ENCODE peak calls at places on chromosomes 11 and 22, in five cellular contexts. E, C, J, Y and Q are unnamed samples.

GRCh38 chr11:28139848-28140415 is 31.7 kb downstream of the METTL15 start:
- DNase-seq in C (no peak), Y (no peak), J (no peak), E (no peak), Q (no peak)

GRCh38 chr11:105838668-105839403 is 183.2 kb downstream of the MSANTD4 start:
- DNase-seq in J (no peak), E (no peak), C (no peak), Y (no peak), Q (no peak)

GRCh38 chr11:119975561-119976152 is 162.3 kb downstream of the TRIM29 start:
- DNase-seq in J (peak; percentile 16), Y (no peak), C (no peak), E (no peak), Q (no peak)

GRCh38 chr22:30420401-30421178 is 5.0 kb upstream of the MTFP1 start:
- DNase-seq in C (no peak), E (no peak), J (no peak), Y (no peak), Q (no peak)

GRCh38 chr11:116742104-116742503 is 30.7 kb downstream of the BUD13 start:
- DNase-seq in E (no peak), J (no peak), C (no peak), Y (no peak), Q (no peak)

GRCh38 chr11:116853461-116854073 is 16.1 kb upstream of the APOA1 start:
- DNase-seq in Y (peak; percentile 53), J (no peak), C (no peak), E (no peak), Q (peak; percentile 73)

GRCh38 chr22:45211435-45211834 is 29.3 kb downstream of the KIAA0930 start:
- DNase-seq in J (no peak), C (no peak), Y (no peak), E (no peak), Q (no peak)

GRCh38 chr11:117144477-117145392 is 648 bp downstream of the PAFAH1B2 start:
- DNase-seq in E (peak; percentile 53), C (peak; percentile 3), J (peak; percentile 78), Y (peak; percentile 57), Q (peak; percentile 39)

GRCh38 chr11:107957109-107957588 is 28.9 kb downstream of the RAB39A start:
- DNase-seq in C (no peak), E (no peak), J (no peak), Y (no peak), Q (no peak)

GRCh38 chr22:48722661-48723060 is 1105.0 kb downstream of the BRD1 start:
- DNase-seq in E (no peak), C (no peak), Y (no peak), J (no peak), Q (no peak)

GRCh38 chr11:127052420-127052819 is 51.9 kb upstream of the KIRREL3 start:
- DNase-seq in E (no peak), J (no peak), Y (no peak), C (no peak), Q (no peak)

GRCh38 chr11:4991066-4991465 is 3.6 kb upstream of the OR51L1 start:
- DNase-seq in J (no peak), C (no peak), E (no peak), Y (no peak), Q (no peak)

GRCh38 chr11:13315517-13316432 is 38.2 kb downstream of the BMAL1 start:
- DNase-seq in Y (no peak), J (no peak), E (no peak), C (no peak), Q (no peak)

GRCh38 chr11:47270331-47271271 is 668 bp downstream of the MADD start:
- DNase-seq in Y (no peak), E (no peak), C (no peak), J (peak; percentile 35), Q (peak; percentile 37)

GRCh38 chr22:27115816-27116256 is 458.4 kb downstream of the MIAT start:
- DNase-seq in E (no peak), Y (peak; percentile 52), C (no peak), J (no peak), Q (no peak)

GRCh38 chr22:27438271-27438980 is 363.1 kb downstream of the MN1 start:
- DNase-seq in C (no peak), Y (peak; percentile 73), E (no peak), J (no peak), Q (no peak)

GRCh38 chr11:104199041-104199440 is 35.1 kb upstream of the PDGFD start:
- DNase-seq in E (no peak), C (no peak), J (no peak), Y (no peak), Q (no peak)

GRCh38 chr11:131092469-131092868 is 176.2 kb upstream of the SNX19 start:
- DNase-seq in J (no peak), Y (no peak), E (no peak), C (no peak), Q (no peak)

GRCh38 chr11:102928247-102928646 is 27.3 kb downstream of the MMP13 start:
- DNase-seq in E (no peak), J (no peak), Y (no peak), C (no peak), Q (no peak)
- TF ChIP-seq CTCF in E (no peak), J (no peak), Y (no peak), C (no peak), Q (no peak)

GRCh38 chr11:122179966-122180365 is 64.0 kb upstream of the BLID start:
- DNase-seq in C (no peak), J (no peak), Y (no peak), E (no peak), Q (no peak)

GRCh38 chr11:122177238-122177637 is 61.2 kb upstream of the BLID start:
- DNase-seq in J (no peak), Y (no peak), E (no peak), C (no peak), Q (no peak)

GRCh38 chr11:122176651-122177050 is 60.6 kb upstream of the BLID start:
- DNase-seq in Y (no peak), C (no peak), J (no peak), E (no peak), Q (no peak)

GRCh38 chr11:122180435-122180834 is 64.4 kb upstream of the BLID start:
- DNase-seq in C (no peak), J (no peak), Y (no peak), E (peak; percentile 24), Q (no peak)

GRCh38 chr11:122178795-122179194 is 62.8 kb upstream of the BLID start:
- DNase-seq in J (no peak), C (no peak), Y (no peak), E (no peak), Q (no peak)
- H3K4me1 ChIP-seq in J (peaks cover 16% of the 10 kb centered on the region), C (peaks cover 26% of the 10 kb centered on the region), Y (peaks cover 6% of the 10 kb centered on the region), E (peaks cover 5% of the 10 kb centered on the region), Q (no peaks in the 10 kb centered on the region)

DNA sequence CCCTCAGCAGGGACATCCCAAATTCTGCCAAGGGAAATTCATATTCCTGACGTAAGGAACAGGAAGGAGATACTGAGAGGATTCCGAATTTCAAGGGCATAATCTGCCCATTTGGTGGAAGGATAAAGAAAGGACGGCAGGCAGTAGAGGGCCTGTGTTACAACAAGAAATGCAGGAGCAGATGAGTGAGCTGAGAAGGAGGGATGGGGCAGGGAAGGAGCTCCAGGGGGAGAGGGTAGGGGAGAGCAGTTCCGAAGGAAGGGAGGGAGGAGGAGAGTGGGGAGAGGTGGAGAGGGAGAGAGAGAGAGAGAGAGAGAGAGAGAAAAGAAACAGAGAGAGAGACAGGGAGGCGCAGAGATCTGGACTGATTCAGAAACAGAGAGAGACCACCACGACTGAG is 851 bp downstream of the OPCML start:
- DNase-seq in Y (no peak), J (no peak), E (no peak), C (no peak), Q (no peak)
- H3K4me3 ChIP-seq in Y (no peak overlapping the region), J (no peak overlapping the region), E (no peak overlapping the region), C (no peak overlapping the region), Q (no peak overlapping the region)

GRCh38 chr11:57111646-57112045 is 70.1 kb upstream of the LRRC55 start:
- DNase-seq in E (no peak), J (no peak), Y (no peak), C (no peak), Q (no peak)

GRCh38 chr11:57121996-57122395 is 59.8 kb upstream of the LRRC55 start:
- DNase-seq in Y (no peak), J (no peak), C (no peak), E (no peak), Q (no peak)

DNA sequence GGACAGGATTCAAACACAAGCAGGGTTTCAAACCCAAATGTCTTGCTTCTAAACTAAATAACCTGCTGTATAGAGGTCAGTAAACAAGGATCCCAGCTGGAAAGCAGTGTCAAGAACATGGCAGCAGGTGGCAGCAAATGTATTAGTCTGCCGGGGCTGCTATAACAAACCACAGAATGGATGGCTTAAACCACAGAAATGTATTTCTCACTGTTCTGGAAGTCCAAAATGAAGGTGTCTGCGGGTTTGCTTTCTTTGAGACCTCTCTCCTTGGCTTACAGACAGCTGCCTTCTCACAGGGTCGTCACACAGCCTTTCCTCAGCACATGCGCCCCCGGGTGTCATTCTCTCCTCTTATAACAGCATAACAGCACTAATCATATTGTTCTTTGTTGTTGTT is 65.1 kb upstream of the LRRC55 start:
- DNase-seq in J (peak; percentile 23), Y (peak; percentile 29), C (no peak), E (peak; percentile 24), Q (no peak)
- TF ChIP-seq CTCF in J (peak; percentile 63), Y (peak; percentile 36), C (no peak), E (peak; percentile 51), Q (no peak)

DNA sequence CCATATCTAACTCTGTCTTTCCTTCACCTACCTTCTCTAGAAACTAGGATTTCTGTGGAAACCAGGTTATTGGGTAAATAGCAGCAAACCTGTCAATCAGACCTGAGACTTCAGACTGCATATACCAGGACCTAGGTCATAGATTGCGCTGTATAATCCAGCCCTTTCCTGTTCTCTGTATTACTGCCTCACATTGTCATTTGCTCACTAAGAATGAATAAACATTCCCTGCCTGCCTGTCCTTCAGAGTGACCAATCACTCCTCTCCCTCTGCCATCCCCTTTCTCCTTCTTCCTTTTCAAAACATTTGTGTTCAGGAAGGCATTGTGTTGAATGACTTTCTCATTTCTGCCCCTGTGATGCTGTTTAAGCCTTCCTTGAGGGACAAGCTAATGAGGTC is 14.1 kb upstream of the FZD4 start:
- DNase-seq in J (no peak), C (no peak), Y (no peak), E (no peak), Q (no peak)
- H3K4me1 ChIP-seq in J (no peaks in the 10 kb centered on the region), C (no peaks in the 10 kb centered on the region), Y (no peaks in the 10 kb centered on the region), E (no peaks in the 10 kb centered on the region), Q (no peaks in the 10 kb centered on the region)

GRCh38 chr11:58963551-58964075 is 24.3 kb downstream of the GLYATL1 start:
- DNase-seq in E (no peak), Y (peak; percentile 33), C (no peak), J (no peak), Q (no peak)

GRCh38 chr11:58965246-58965985 is 26.1 kb downstream of the GLYATL1 start:
- DNase-seq in E (no peak), J (no peak), C (no peak), Y (no peak), Q (no peak)

GRCh38 chr11:58968251-58968711 is 29.0 kb downstream of the GLYATL1 start:
- DNase-seq in C (no peak), J (no peak), E (no peak), Y (peak; percentile 28), Q (no peak)
- H3K4me3 ChIP-seq in C (no peak overlapping the region), J (no peak overlapping the region), E (no peak overlapping the region), Y (no peak overlapping the region), Q (no peak overlapping the region)